ENCODE peak calls at places on chromosomes 7 and 10, in five cellular contexts. M, E, I, P and D are unnamed samples.

GRCh38 chr10:73117976-73118743 is 7.9 kb downstream of the NUDT13 start:
- DNase-seq in I (no peak), E (no peak), M (no peak), P (no peak), D (no peak)

GRCh38 chr7:157962458-157963306 is 624.9 kb downstream of the PTPRN2 start:
- DNase-seq in P (no peak), I (no peak), M (no peak), E (no peak), D (no peak)

GRCh38 chr10:15420858-15421257 is 49.8 kb upstream of the FAM171A1 start:
- DNase-seq in E (no peak), M (no peak), P (no peak), I (no peak), D (no peak)

GRCh38 chr10:92241158-92241500 is 49.7 kb downstream of the CPEB3 start:
- DNase-seq in P (no peak), I (no peak), E (no peak), M (no peak), D (no peak)

GRCh38 chr10:13956826-13957225 is 370.1 kb downstream of the PRPF18 start:
- DNase-seq in M (no peak), I (no peak), P (peak), E (no peak), D (no peak)

GRCh38 chr7:132239422-132239994 is 336.8 kb downstream of the PLXNA4 start:
- DNase-seq in I (no peak), P (no peak), M (no peak), E (no peak), D (no peak)

GRCh38 chr7:45073843-45074737 is 14.7 kb downstream of the NACAD start:
- DNase-seq in P (no peak), I (no peak), E (no peak), M (no peak), D (no peak)

GRCh38 chr7:46680147-46680546 is 759.1 kb upstream of the IGFBP3 start:
- DNase-seq in E (no peak), P (no peak), I (no peak), M (no peak), D (no peak)

GRCh38 chr10:51696251-51696650 is 3.1 kb downstream of the CSTF2T start:
- DNase-seq in M (no peak), I (no peak), E (no peak), P (no peak), D (no peak)

GRCh38 chr7:19203686-19204085 is 58.5 kb upstream of the FERD3L start:
- DNase-seq in I (no peak), E (no peak), P (no peak), M (no peak), D (no peak)

GRCh38 chr10:52578871-52579405 is 193.6 kb downstream of the MBL2 start:
- DNase-seq in P (no peak), I (peak), E (no peak), M (no peak), D (no peak)

GRCh38 chr7:144027070-144027469 is 21.7 kb upstream of the OR2A5 start:
- DNase-seq in E (no peak), M (no peak), I (peak), P (no peak), D (no peak)

GRCh38 chr7:77858278-77858677 is 59.7 kb downstream of the PHTF2 start:
- DNase-seq in P (no peak), M (no peak), E (no peak), I (no peak), D (no peak)

GRCh38 chr7:84025332-84025927 is 169.2 kb downstream of the SEMA3A start:
- DNase-seq in E (peak), M (no peak), I (peak), P (no peak), D (peak)

GRCh38 chr7:129739427-129739826 is 127.9 kb downstream of the NRF1 start:
- DNase-seq in E (peak), I (peak), M (no peak), P (peak), D (no peak)

GRCh38 chr10:23158370-23158769 is 33.7 kb upstream of the PTF1A start:
- DNase-seq in E (no peak), M (no peak), I (peak), P (no peak), D (peak)

GRCh38 chr10:84988011-84988410 is 659.6 kb downstream of the CCSER2 start:
- DNase-seq in I (no peak), P (no peak), E (no peak), M (no peak), D (no peak)

GRCh38 chr7:85554294-85554877 is 367.5 kb upstream of the SEMA3D start:
- DNase-seq in P (no peak), M (no peak), E (peak), I (peak), D (peak)

GRCh38 chr7:134941947-134942346 is 44.4 kb upstream of the AGBL3 start:
- DNase-seq in I (no peak), M (no peak), E (no peak), P (no peak), D (no peak)

GRCh38 chr7:134942690-134943466 is 43.4 kb upstream of the AGBL3 start:
- DNase-seq in P (no peak), M (no peak), E (no peak), I (no peak), D (no peak)

GRCh38 chr7:134945711-134946110 is 40.6 kb upstream of the AGBL3 start:
- DNase-seq in P (no peak), E (no peak), M (no peak), I (no peak), D (no peak)

GRCh38 chr7:134946260-134946659 is 40.0 kb upstream of the AGBL3 start:
- DNase-seq in M (no peak), E (no peak), I (no peak), P (no peak), D (no peak)

DNA sequence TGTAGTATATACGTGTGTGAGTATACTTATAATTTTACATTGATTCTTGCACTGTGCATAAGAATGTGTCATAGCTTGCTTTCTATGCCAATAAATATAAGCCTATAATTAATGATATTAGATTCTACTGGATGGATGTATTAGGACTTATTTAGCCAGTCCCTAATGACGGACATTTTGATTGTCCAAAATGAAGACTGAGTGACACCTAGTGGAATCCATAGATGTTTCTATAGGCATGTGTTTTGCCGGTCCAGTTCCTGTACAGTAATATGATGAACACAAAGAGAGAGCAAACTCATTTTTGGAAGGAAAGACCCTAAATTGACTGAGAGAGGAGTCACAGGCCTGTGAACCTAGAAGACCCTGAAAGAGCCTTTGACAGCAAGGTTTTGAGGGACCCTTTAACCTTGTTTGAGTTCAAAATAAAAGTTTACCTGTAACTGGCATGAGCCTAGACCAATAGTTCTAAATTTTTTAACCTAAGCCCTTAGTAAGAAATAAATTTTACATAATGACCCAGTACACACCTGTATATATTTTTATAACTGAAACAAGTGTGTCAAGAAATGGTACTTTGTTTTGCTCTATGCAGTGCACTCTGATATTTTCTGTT is 42.4 kb upstream of the AGBL3 start:
- DNase-seq in P (no peak), E (no peak), M (no peak), I (no peak), D (no peak)
- TF ChIP-seq CTCF in P (peak), E (no peak), M (peak), I (peak), D (peak)

DNA sequence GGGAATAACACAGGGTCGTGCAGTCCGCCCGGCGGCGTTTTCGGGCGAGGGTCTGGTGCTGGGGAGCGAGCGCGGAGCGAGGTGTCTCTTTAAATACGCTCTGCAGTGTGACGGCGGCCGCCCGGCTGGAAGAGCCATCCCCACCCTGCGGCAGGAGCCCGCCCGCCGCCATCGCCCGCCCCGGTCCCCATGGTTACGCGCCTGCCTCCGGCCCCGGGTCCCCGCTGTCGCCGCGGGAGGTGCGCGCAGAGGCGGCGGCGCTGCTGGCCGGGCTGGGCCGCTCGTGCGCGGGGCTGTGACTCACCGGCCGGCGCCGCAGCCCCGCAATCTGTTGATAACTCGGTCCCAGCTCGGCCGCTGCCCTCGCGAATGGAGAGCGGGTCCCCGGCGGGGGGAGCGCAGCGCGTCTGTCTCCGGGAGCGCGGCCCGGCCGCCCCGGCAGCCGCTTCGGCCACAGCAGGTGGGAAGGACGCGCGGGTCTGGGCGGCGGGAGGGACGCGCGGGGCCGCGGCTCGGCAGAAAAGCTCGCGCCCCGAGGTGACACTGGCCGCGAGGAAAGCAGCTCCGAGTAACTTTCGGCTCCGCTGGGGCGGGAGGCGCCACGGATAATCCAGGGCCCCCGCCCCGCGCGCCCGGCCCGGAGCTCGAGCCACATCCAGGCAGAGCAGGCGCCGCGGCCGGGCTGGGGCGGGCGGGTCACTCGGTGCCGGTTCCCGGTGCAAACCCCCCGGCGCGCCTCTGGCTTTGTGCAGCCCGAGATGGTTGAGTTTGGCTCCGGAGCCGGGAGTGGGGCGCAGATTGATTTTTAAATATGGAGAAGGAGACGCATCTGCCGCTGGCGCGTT is at the start of gene ADGRA1:
- DNase-seq in M (no peak), I (no peak), E (no peak), P (no peak), D (no peak)
- H3K4me3 ChIP-seq in M (peak), I (no peak), E (no peak), P (peak), D (no peak)

GRCh38 chr10:8173866-8174243 is 119.4 kb downstream of the GATA3 start:
- DNase-seq in E (no peak), M (no peak), P (no peak), I (no peak), D (no peak)

GRCh38 chr10:8173243-8173865 is 118.9 kb downstream of the GATA3 start:
- DNase-seq in M (no peak), I (no peak), P (no peak), E (no peak), D (no peak)

GRCh38 chr10:8172604-8173003 is 118.1 kb downstream of the GATA3 start:
- DNase-seq in E (no peak), P (no peak), M (no peak), I (no peak), D (no peak)

GRCh38 chr10:8171008-8171407 is 116.5 kb downstream of the GATA3 start:
- DNase-seq in P (no peak), I (no peak), E (no peak), M (no peak), D (no peak)

DNA sequence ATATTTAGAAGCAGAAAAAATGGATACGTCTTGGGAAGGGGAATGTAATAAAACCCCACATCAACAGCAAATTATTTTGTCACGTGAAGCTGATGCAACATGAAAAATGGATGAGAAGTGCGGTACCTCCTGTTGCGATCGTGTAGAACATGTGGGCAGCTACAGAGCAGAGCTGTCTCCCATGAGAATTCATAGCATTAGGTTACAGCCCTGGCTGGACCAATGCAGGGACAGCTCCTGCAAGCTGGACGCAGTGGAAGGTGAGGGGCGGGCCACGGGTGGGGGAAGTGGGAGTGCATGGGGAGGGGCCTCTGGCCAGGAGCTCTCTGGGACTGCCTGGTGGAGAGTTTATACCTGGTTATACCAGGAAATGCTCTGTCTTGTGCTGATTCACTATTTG is 120.3 kb downstream of the GATA3 start:
- DNase-seq in E (no peak), M (no peak), P (no peak), I (no peak), D (no peak)
- TF ChIP-seq CTCF in E (no peak), M (no peak), P (no peak), I (no peak), D (no peak)

GRCh38 chr10:21989453-21990154 is 13.9 kb downstream of the DNAJC1 start:
- DNase-seq in E (peak), I (peak), P (peak), M (no peak), D (no peak)

GRCh38 chr10:21995557-21995956 is 8.0 kb downstream of the DNAJC1 start:
- DNase-seq in I (no peak), M (no peak), P (no peak), E (no peak), D (no peak)

GRCh38 chr10:21991785-21992184 is 11.7 kb downstream of the DNAJC1 start:
- DNase-seq in M (no peak), I (no peak), P (no peak), E (no peak), D (no peak)

GRCh38 chr10:21990449-21990848 is 13.1 kb downstream of the DNAJC1 start:
- DNase-seq in M (no peak), P (no peak), E (no peak), I (no peak), D (no peak)

DNA sequence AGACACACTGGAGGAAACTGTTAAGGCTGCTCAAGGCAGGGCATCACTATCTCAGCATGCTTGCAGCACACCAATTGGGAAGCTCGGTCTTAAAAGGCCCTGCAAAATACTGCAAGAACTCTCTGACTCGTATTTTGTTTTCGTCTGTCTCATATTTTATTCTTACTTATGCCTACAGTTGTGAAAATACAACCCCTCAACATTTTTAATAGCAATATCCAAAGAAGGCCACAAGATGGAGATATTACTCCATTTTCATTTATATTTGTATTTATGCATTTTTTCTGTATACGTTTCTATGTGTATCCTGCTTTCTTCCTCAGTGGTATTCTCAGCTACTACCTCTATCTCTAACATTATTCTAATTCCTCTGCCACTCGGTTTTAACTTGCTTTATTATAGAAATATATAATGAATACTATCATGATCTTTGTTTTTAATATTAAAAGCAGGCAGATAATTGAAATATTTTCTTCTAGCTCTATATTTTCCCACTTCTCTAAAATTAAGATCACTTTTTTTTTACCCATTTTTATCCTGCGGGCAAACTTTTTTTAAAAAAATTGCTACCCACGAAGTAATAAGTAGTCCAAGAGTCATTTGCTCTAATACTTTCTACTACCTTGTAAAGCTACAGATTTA is 10.0 kb downstream of the DNAJC1 start:
- DNase-seq in I (no peak), P (no peak), E (no peak), M (no peak), D (no peak)
- H3K4me3 ChIP-seq in I (no peak), P (no peak), E (no peak), M (no peak), D (no peak)

DNA sequence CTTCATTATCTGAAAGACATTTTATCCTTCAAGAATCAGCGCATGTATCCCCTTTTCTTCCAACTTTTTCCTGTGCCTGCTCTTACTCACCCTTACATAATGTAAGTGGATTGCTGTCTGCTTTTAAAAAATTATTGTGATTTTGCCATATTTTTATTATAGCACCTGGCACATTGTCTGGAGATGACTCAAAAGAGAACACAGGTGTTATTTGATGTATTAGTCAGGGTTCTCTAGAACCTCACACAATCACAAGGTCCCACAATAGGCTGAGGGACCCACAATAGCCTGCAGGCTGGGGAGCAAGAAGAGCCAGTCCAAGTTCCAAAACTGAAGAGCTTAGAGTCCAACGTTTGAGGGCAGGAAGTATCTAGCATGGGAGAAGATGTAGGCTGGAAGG is 390.0 kb downstream of the EXOC4 start:
- DNase-seq in I (no peak), E (no peak), P (no peak), M (no peak), D (no peak)
- TF ChIP-seq CTCF in I (no peak), E (no peak), P (no peak), M (no peak), D (no peak)

DNA sequence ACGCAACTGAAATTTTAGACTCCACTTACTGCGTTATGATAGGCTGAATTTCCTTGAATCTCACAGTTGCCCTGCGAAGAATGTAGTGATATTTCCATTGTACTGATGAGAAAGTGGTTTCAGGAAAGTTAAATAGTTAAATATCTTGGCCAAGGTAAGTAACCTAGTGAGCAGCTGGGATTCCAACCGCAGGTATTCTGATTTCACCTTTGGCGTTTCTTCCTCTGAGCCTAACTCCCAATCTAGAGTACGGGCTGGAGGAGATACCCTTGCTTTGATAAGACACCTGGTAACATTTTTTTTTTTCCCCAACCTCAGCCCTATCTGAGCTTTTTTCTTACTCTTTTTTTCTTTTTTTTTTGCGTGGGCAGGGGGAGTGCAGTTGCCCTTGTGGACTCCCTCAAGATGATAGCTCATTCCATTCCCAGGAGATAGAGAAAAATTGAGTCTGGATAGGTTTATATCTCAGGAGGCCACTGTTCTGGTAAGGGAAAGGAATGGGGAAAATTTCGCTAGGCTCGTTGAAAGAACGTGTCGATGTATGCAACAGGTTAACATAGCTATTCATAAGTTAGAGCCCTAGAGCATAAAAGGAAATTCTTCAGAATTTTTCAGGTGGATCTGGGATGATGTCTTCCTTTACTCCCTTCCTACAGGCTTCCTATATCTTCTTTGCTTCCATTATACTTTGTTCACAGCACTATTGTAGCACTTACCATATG is 3.1 kb upstream of the TAS2R38 start:
- DNase-seq in I (no peak), M (no peak), E (no peak), P (no peak), D (no peak)
- H3K4me3 ChIP-seq in I (peak), M (no peak), E (no peak), P (no peak), D (no peak)

GRCh38 chr7:140074780-140075179 is 12.0 kb upstream of the PARP12 start:
- DNase-seq in I (no peak), E (no peak), P (no peak), M (no peak), D (no peak)
- TF ChIP-seq CTCF in I (no peak), E (no peak), P (no peak), M (no peak), D (no peak)

DNA sequence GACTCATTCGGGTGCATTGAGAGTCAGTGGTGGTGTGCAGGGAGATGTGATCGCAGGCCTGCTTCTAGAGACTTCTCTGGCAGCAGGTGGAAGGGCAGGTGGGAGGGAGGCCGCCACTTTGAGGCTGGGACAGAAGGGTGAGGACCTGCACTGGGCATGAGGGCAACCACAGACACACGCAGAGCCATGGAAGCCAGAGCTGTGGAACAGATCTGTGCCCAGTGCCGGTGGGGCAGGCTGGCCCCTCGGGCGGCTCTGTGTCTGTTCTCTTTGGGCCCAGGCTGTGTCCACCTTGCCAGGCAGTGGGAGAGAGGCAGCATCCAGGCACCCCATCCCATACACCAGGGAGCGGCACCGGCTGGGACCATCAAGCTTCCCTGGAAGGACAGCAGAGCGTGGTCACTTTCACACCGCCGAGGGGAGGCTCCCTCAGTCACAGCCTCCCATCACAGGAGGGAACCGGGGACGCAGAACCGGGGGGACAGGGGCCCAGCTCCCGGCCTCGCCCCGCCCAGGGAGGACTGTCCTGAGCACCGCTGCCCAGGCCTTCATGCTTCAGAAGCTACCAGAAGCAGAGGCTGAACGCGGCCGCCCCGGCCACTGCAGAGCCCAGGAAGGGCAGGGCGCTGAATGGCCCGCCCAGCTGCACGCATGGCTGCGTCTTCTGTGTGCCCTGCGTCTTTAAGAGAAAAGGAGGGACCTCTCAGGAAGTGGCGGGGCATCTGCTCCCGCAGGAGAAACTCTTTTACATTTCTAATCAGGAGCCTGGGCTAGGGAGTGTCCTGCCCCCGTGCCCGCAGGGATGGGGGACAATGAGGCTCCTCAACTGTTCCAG is 32.1 kb downstream of the EN2 start:
- DNase-seq in I (no peak), M (no peak), E (no peak), P (no peak), D (no peak)
- H3K4me3 ChIP-seq in I (peak), M (peak), E (no peak), P (peak), D (no peak)